ENCODE peak calls at places on chromosome 17, in five cellular contexts. A, B, E, K and M are unnamed samples.

GRCh38 chr17:39923836-39924690 is 3.3 kb downstream of the ORMDL3 start:
- DNase-seq in A (no peak), B (peak), E (no peak), K (no peak), M (no peak)

GRCh38 chr17:79146562-79146961 is 71.9 kb downstream of the ENGASE start:
- DNase-seq in E (no peak), K (no peak), B (no peak), A (no peak), M (no peak)

GRCh38 chr17:74919440-74920305 is 3.4 kb downstream of the USH1G start:
- DNase-seq in K (no peak), E (no peak), A (no peak), B (peak), M (no peak)

GRCh38 chr17:1511756-1512321 is 4.6 kb downstream of the INPP5K start:
- DNase-seq in E (no peak), B (peak), K (peak), A (peak), M (no peak)

GRCh38 chr17:72771734-72772133 is 320.8 kb downstream of the SLC39A11 start:
- DNase-seq in B (no peak), E (no peak), A (no peak), K (no peak), M (no peak)

GRCh38 chr17:57975044-57975443 is 13.0 kb downstream of the VEZF1 start:
- DNase-seq in A (no peak), B (no peak), K (no peak), E (no peak), M (no peak)

GRCh38 chr17:4739122-4740024 is at the start of the genes CXCL16 and ZMYND15:
- DNase-seq in E (no peak), A (peak), B (peak), K (peak), M (no peak)

GRCh38 chr17:58840820-58841612 is 85.4 kb downstream of the PPM1E start:
- DNase-seq in A (no peak), K (no peak), E (no peak), B (no peak), M (no peak)

GRCh38 chr17:16583781-16584180 is 14.8 kb upstream of the ZNF287 start:
- DNase-seq in E (no peak), K (no peak), A (no peak), B (no peak), M (no peak)

GRCh38 chr17:82497483-82498405 is 21.8 kb upstream of the FOXK2 start:
- DNase-seq in E (no peak), A (no peak), K (peak), B (peak), M (no peak)

GRCh38 chr17:5896215-5896614 is 174.0 kb upstream of the WSCD1 start:
- DNase-seq in A (no peak), B (no peak), K (no peak), E (no peak), M (no peak)

GRCh38 chr17:46726106-46726670 is 92.3 kb downstream of the WNT3 start:
- DNase-seq in B (no peak), A (no peak), K (peak), E (no peak), M (no peak)

GRCh38 chr17:29722411-29723198 is 99.9 kb upstream of the CORO6 start:
- DNase-seq in A (peak), B (no peak), K (no peak), E (peak), M (no peak)

GRCh38 chr17:81867123-81867951 is 3.8 kb downstream of the ARHGDIA start:
- DNase-seq in A (no peak), K (no peak), B (peak), E (no peak), M (no peak)

GRCh38 chr17:77331161-77331864 is 190.5 kb downstream of the SEC14L1 start:
- DNase-seq in K (peak), A (peak), E (peak), B (peak), M (no peak)
- H3K4me3 ChIP-seq in K (no peak), A (no peak), E (peak), B (peak), M (no peak)

GRCh38 chr17:49495842-49496182 is 719 bp downstream of the NGFR start:
- DNase-seq in A (no peak), K (no peak), B (peak), E (no peak), M (no peak)

GRCh38 chr17:49496866-49497146 is 1.7 kb downstream of the NGFR start:
- DNase-seq in K (no peak), E (no peak), B (no peak), A (no peak), M (no peak)

GRCh38 chr17:49496183-49496865 is 1.2 kb downstream of the NGFR start:
- DNase-seq in A (peak), B (peak), E (no peak), K (peak), M (no peak)

GRCh38 chr17:49498037-49498615 is 3.0 kb downstream of the NGFR start:
- DNase-seq in E (no peak), K (no peak), A (no peak), B (peak), M (no peak)

DNA sequence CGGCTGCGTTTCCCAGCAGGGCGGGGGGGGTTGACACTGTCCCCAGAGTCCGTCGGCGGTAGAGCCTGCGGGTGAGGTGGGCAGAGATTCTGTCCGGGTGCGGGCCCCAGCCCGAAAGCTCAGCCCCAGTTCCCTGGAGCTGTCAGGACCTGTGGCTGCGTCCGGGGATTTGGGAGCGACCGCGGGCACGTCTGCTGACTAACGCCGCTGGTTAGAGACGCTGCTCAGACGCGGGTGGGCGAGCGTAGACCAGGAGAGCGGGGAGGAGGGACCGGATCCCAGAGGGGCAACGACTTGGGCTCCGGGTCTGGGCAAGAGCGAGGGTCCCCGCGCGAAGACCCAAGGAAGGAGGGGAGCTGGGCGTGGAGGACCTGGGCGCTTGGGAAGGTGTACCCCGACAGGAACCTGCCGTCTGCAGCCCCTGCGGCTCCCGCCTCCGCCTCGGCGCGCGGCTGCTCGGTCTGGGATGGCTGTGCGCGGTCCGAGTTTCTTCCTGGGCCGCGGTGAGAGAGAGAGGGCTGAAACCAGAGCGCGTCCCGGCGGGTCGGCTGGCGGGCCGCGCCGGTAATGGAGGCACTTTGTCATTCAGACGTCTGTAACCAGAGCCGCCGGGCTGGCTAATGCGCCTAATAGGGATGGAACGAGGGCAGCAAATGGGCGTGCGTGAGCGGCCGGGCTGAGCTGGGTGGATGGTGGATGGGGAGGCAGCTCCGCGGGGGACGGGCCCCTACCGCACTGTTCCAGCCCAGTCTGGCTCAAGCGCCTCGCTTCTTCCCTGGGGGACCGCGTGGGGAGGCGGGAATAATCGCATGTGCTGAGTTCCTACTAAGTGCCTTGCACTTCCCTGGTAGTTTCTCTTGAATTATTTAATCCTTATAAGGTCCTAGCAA is 2.3 kb downstream of the NGFR start:
- DNase-seq in K (peak), B (peak), A (no peak), E (no peak), M (no peak)
- TF ChIP-seq EZH2 in K (peak), B (peak), A (no peak), E (no peak), M (peak)

GRCh38 chr17:63929860-63930766 is 2.0 kb downstream of the CD79B start:
- DNase-seq in E (no peak), K (no peak), A (no peak), B (no peak), M (peak)
- H2AFZ ChIP-seq in E (no peak), K (no peak), A (no peak), B (peak), M (peak)

GRCh38 chr17:64779344-64780095 is 117.4 kb upstream of the SMURF2 start:
- DNase-seq in K (no peak), B (peak), E (no peak), A (no peak), M (no peak)
- H3K4me3 ChIP-seq in K (no peak), B (peak), E (peak), A (no peak), M (peak)

GRCh38 chr17:60716766-60717165 is 39.1 kb downstream of the BCAS3 start:
- DNase-seq in A (no peak), E (no peak), K (no peak), B (no peak), M (no peak)
- TF ChIP-seq EZH2 in A (no peak), E (no peak), K (no peak), B (no peak), M (no peak)

GRCh38 chr17:48565024-48565558 is 13.1 kb downstream of the HOXB4 start:
- DNase-seq in A (no peak), K (no peak), E (no peak), B (no peak), M (no peak)
- H2AFZ ChIP-seq in A (no peak), K (no peak), E (no peak), B (no peak), M (no peak)

DNA sequence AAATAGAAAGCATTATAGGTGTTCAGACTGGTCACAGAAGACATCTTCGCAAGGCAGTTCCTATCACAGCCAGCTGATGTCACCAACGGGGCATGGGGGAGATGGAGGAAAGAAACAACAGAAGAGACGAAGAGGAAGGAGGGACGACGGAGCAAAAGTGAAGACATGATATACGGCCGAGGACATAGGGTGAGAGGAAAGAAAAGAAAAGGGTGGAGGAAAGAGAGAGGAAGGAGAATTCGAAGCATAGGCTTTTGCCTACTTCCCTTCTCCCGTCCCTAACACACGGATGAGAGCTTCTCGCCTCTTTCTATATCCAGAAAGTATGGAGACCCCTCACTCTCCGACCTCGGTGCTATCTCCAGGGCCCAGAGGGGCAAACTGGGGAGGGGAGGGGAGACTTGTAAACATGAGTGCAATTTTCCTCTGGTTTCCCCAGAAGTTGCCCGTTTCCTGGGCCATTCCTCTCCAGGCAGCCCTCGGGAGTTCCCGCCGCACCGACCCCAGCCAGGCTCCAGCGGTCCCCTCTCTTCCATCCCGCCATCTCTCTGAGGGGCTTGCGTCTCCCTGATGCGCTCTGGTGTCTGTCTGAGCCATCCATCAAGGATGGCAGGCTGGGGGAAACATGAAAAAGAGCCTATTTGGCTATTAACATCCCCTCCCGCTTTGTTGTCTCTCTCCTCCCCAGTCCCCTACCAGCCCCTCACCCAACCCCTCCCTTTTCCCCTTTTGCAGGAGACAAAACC is 26.0 kb downstream of the COPZ2 start:
- DNase-seq in A (peak), K (peak), E (no peak), B (peak), M (no peak)
- H3K4me3 ChIP-seq in A (peak), K (peak), E (peak), B (peak), M (peak)